ENCODE peak calls at places on chromosomes 6 and 20, in five cellular contexts. C is Ammon's horn; Y is CD8-positive, alpha-beta T cell; S is WTC11; P is GM12878. B is an unnamed sample.

GRCh38 chr6:154350293-154350692 is 6.3 kb downstream of the IPCEF1 start:
- DNase-seq in P (no peak), C (peak; percentile 22), S (no peak), Y (no peak), B (no peak)

GRCh38 chr20:39491711-39492110 is 529.6 kb downstream of the DHX35 start:
- DNase-seq in C (no peak), Y (no peak), S (no peak), P (no peak), B (no peak)

GRCh38 chr6:133761706-133762105 is 127.2 kb upstream of the TCF21 start:
- DNase-seq in Y (no peak), S (no peak), P (no peak), C (no peak), B (peak; percentile 54)

GRCh38 chr6:86016567-86016966 is 373.9 kb upstream of the SYNCRIP start:
- DNase-seq in S (peak; percentile 9), P (no peak), C (no peak), Y (no peak), B (no peak)

GRCh38 chr20:50318709-50319108 is 128.1 kb downstream of the CEBPB start:
- DNase-seq in S (no peak), C (no peak), Y (no peak), P (no peak), B (no peak)

GRCh38 chr20:63518946-63519764 is 1.4 kb upstream of the PPDPF start:
- DNase-seq in S (no peak), Y (no peak), C (no peak), P (no peak), B (no peak)

GRCh38 chr20:20271277-20271676 is 96.6 kb upstream of the INSM1 start:
- DNase-seq in Y (no peak), P (no peak), S (no peak), C (no peak), B (no peak)

GRCh38 chr6:136088693-136089092 is 161.4 kb downstream of the MTFR2 start:
- DNase-seq in P (no peak), C (no peak), Y (no peak), S (no peak), B (no peak)

GRCh38 chr6:137056121-137056880 is 11.5 kb upstream of the IL20RA start:
- DNase-seq in Y (no peak), C (no peak), P (no peak), S (no peak), B (no peak)

GRCh38 chr6:123594776-123595175 is 42.0 kb downstream of the TRDN start:
- DNase-seq in S (no peak), C (no peak), P (no peak), Y (no peak), B (no peak)

GRCh38 chr6:28243946-28244345 is 8.1 kb downstream of the ZKSCAN4 start:
- DNase-seq in S (no peak), Y (no peak), P (no peak), C (no peak), B (no peak)

GRCh38 chr6:136063095-136063494 is 187.0 kb downstream of the MTFR2 start:
- DNase-seq in C (no peak), Y (no peak), S (no peak), P (no peak), B (peak; percentile 48)

GRCh38 chr6:16821834-16822264 is 60.6 kb upstream of the ATXN1 start:
- DNase-seq in C (no peak), P (no peak), Y (no peak), S (no peak), B (no peak)

GRCh38 chr6:82365011-82365751 is 1.6 kb downstream of the TPBG start:
- DNase-seq in P (no peak), S (peak; percentile 56), C (no peak), Y (no peak), B (peak; percentile 20)

GRCh38 chr6:157274471-157275226 is 48.7 kb downstream of the TMEM242 start:
- DNase-seq in Y (peak; percentile 91), C (peak; percentile 75), S (peak; percentile 78), P (peak; percentile 9), B (peak; percentile 90)

GRCh38 chr20:16975682-16976081 is 227.5 kb downstream of the OTOR start:
- DNase-seq in S (no peak), Y (no peak), C (no peak), P (no peak), B (no peak)

GRCh38 chr6:133644548-133644947 is 244.4 kb upstream of the TCF21 start:
- DNase-seq in P (no peak), C (no peak), S (no peak), Y (no peak), B (no peak)

GRCh38 chr6:92777146-92777740 is 642.1 kb downstream of the EPHA7 start:
- DNase-seq in Y (no peak), P (no peak), C (peak; percentile 58), S (no peak), B (no peak)

GRCh38 chr6:121305957-121306607 is 28.2 kb downstream of the TBC1D32 start:
- DNase-seq in C (no peak), S (no peak), P (no peak), Y (no peak), B (peak; percentile 9)

GRCh38 chr6:48957781-48958180 is 505.3 kb downstream of the MMUT start:
- DNase-seq in P (no peak), S (no peak), C (no peak), Y (no peak), B (no peak)

GRCh38 chr20:32779500-32780215 is 17.5 kb downstream of the DNMT3B start:
- DNase-seq in C (no peak), Y (no peak), S (peak; percentile 81), P (no peak), B (no peak)

GRCh38 chr6:117505337-117505736 is 22.9 kb downstream of the DCBLD1 start:
- DNase-seq in C (no peak), S (no peak), Y (no peak), P (no peak), B (no peak)

GRCh38 chr6:136774228-136775041 is 17.8 kb downstream of the MAP3K5 start:
- DNase-seq in Y (no peak), S (no peak), C (no peak), P (no peak), B (peak; percentile 41)

GRCh38 chr6:152112503-152113261 is 305.2 kb downstream of the ESR1 start:
- DNase-seq in P (no peak), S (no peak), Y (no peak), C (peak; percentile 52), B (no peak)

GRCh38 chr6:136647363-136647763 is 97.1 kb upstream of the MAP7 start:
- DNase-seq in Y (no peak), S (no peak), C (no peak), P (peak; percentile 24), B (peak; percentile 85)

GRCh38 chr20:19000071-19000470 is 186.5 kb downstream of the SCP2D1 start:
- DNase-seq in Y (no peak), S (no peak), C (no peak), P (no peak), B (no peak)

GRCh38 chr6:19991176-19991575 is 154.0 kb downstream of the ID4 start:
- DNase-seq in Y (no peak), S (no peak), C (no peak), P (no peak), B (no peak)

GRCh38 chr20:35895476-35895875 is 58.8 kb downstream of the SCAND1 start:
- DNase-seq in S (no peak), C (no peak), Y (no peak), P (no peak), B (no peak)

GRCh38 chr20:35544436-35544835 is 2.6 kb downstream of the ERGIC3 start:
- DNase-seq in Y (no peak), C (no peak), P (no peak), S (no peak), B (no peak)

GRCh38 chr6:106056738-106057390 is 29.3 kb upstream of the PRDM1 start:
- DNase-seq in C (no peak), S (no peak), Y (no peak), P (no peak), B (no peak)